ENCODE peak calls at places on chromosome 16, in eight cellular contexts. L, M, A, Y, T, G, X and J are unnamed samples.

GRCh38 chr16:2827481-2827790 is 2.7 kb upstream of the ZG16B start:
- DNase-seq in L (no peak), M (no peak), A (no peak), Y (no peak), T (no peak), G (no peak), X (no peak), J (no peak)

GRCh38 chr16:54342966-54343365 is 56.4 kb upstream of the IRX3 start:
- DNase-seq in L (no peak), M (no peak), A (no peak), Y (no peak), T (no peak), G (no peak), X (no peak), J (no peak)

GRCh38 chr16:15765880-15766279 is 90.9 kb downstream of the MYH11 start:
- DNase-seq in L (no peak), M (peak), A (peak), Y (no peak), T (no peak), G (peak), X (peak), J (peak)

GRCh38 chr16:70706948-70707465 is 21.2 kb upstream of the MTSS2 start:
- DNase-seq in L (no peak), M (peak), A (peak), Y (peak), T (no peak), G (no peak), X (no peak), J (no peak)

GRCh38 chr16:12337776-12338655 is 361.5 kb downstream of the SNX29 start:
- DNase-seq in L (no peak), M (no peak), A (no peak), Y (no peak), T (no peak), G (no peak), X (no peak), J (no peak)

GRCh38 chr16:81553080-81553813 is 108.6 kb downstream of the CMIP start:
- DNase-seq in L (no peak), M (no peak), A (no peak), Y (no peak), T (peak), G (no peak), X (no peak), J (no peak)

GRCh38 chr16:30361180-30361579 is 6.1 kb upstream of the CD2BP2 start:
- DNase-seq in L (no peak), M (no peak), A (no peak), Y (no peak), T (no peak), G (no peak), X (no peak), J (no peak)

GRCh38 chr16:10937068-10937859 is 5.0 kb downstream of the DEXI start:
- DNase-seq in L (no peak), M (no peak), A (no peak), Y (no peak), T (peak), G (no peak), X (no peak), J (no peak)

GRCh38 chr16:79110953-79111352 is 489.6 kb downstream of the MAF start:
- DNase-seq in L (no peak), M (no peak), A (no peak), Y (no peak), T (no peak), G (no peak), X (no peak), J (no peak)

GRCh38 chr16:359871-360697 is 7.6 kb upstream of the AXIN1 start:
- DNase-seq in L (no peak), M (no peak), A (no peak), Y (no peak), T (peak), G (peak), X (no peak), J (no peak)

DNA sequence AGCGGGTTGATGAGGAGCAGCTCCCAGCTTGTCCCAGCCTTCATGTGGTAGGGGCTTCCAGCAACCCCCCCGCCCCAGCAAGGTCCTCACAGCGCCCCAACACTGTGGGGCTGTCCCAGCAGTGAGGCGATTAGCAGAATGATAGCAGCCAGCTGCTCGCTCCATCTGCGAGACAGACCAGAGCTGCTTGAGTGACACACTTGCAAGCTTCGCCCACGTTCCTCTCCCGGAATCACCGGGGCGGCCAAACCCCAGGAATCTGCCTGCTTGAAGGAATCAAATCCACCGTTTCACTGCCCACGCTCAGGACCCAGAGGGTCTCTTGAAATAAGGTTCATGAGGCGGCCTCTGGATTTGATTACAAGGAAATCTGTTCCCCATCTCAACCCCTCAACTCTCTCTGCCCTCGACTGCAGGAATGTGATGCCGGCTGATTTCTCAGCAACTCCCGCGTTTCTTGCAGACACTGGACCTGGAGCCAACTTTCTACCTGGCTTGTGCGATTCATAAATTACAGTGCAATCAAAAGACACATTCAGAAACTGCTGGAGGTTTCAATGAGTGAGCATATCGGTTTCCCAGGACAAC is 356.0 kb downstream of the C16orf95 start:
- DNase-seq in L (no peak), M (peak), A (peak), Y (peak), T (no peak), G (no peak), X (no peak), J (no peak)
- H3K4me3 ChIP-seq in L (no peak), M (no peak), A (no peak), Y (no peak), T (no peak), G (no peak), X (no peak), J (no peak)

GRCh38 chr16:9089660-9090059 is 1.8 kb upstream of the HAPSTR1 start:
- DNase-seq in L (no peak), M (no peak), A (no peak), Y (no peak), T (no peak), G (no peak), X (no peak), J (no peak)
- H3K4me3 ChIP-seq in L (no peak), M (no peak), A (no peak), Y (no peak), T (no peak), G (peak), X (peak), J (no peak)

DNA sequence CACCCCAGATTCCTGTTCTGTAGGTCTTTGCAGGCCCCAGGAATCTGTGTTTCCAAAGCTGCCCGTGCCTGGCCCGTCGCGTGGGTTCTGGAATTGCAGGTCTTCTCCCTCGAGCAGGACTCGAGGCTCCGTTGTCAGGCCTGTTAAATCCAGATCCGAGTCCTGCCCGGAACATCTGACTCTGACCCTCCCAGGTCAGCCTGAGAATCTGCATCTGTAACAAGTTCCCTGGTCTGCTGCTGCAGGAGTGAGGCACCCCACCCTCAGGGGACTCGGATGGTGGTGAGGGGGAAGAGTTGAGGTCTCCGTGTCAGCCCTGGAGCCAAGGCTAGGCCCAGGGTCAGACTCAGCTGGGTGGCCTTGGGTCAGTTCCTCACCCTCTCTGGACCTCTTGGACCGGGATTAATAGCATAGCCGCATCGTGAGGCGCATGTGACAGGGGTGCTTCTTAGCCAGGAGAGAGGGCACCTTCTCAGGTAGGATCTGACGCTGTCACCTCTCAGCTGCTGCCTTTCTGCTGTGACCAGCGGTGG is 8.8 kb downstream of the SPIRE2 start:
- DNase-seq in L (no peak), M (no peak), A (no peak), Y (no peak), T (no peak), G (no peak), X (no peak), J (no peak)
- H3K4me3 ChIP-seq in L (peak), M (no peak), A (no peak), Y (no peak), T (peak), G (no peak), X (no peak), J (no peak)

DNA sequence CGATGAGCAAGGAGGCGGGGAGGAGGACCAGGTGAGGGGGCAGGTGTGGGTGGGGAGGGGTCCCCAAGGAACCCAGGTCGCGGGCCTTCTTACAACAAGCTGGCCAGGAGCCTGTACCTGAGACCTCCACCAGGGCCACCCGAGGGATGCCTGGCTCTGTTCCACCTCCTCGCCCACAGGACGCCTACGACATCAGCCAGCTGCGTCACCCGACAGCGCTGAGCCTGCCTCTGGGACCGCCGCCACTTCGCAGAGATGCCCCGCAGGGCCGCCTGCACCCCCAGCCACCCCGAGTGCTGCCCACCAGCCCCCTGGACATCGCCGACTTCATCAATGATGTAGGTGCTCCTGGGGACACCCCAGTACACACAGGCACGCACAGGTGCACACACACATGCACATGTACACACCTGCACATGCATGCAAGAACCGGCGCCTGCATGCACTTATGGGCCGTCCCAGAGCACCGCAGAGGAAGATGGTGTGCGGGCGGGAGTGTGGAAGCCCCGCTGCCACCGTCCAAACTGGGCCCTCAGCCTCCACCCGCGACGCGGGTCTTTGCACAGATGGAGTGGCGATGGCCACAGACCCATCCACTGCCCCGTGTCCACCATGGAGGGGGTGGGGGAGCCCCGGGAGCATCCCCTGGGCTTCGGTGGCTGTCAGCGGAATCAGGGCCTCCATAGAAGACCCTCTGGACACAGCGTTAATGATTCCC is 6.6 kb downstream of the SLC22A31 start:
- DNase-seq in L (no peak), M (no peak), A (no peak), Y (no peak), T (peak), G (peak), X (no peak), J (no peak)
- H3K4me3 ChIP-seq in L (no peak), M (no peak), A (peak), Y (peak), T (no peak), G (no peak), X (no peak), J (no peak)

GRCh38 chr16:47073223-47074155 is 70.3 kb downstream of the NETO2 start:
- DNase-seq in L (no peak), M (no peak), A (no peak), Y (no peak), T (no peak), G (no peak), X (peak), J (no peak)
- H3K4me3 ChIP-seq in L (no peak), M (no peak), A (no peak), Y (no peak), T (no peak), G (no peak), X (no peak), J (no peak)

GRCh38 chr16:31714899-31715504 is 158.6 kb upstream of the ZNF267 start:
- DNase-seq in L (no peak), M (peak), A (no peak), Y (no peak), T (no peak), G (no peak), X (no peak), J (no peak)

GRCh38 chr16:31713945-31714898 is 159.4 kb upstream of the ZNF267 start:
- DNase-seq in L (no peak), M (peak), A (no peak), Y (no peak), T (no peak), G (peak), X (no peak), J (no peak)

GRCh38 chr16:31711344-31711845 is 162.2 kb upstream of the ZNF267 start:
- DNase-seq in L (no peak), M (no peak), A (no peak), Y (no peak), T (no peak), G (no peak), X (no peak), J (no peak)

GRCh38 chr16:31712064-31712540 is 161.5 kb upstream of the ZNF267 start:
- DNase-seq in L (no peak), M (no peak), A (no peak), Y (no peak), T (no peak), G (no peak), X (no peak), J (no peak)

GRCh38 chr16:31713071-31713944 is 160.3 kb upstream of the ZNF267 start:
- DNase-seq in L (peak), M (peak), A (peak), Y (peak), T (peak), G (peak), X (peak), J (peak)
- H3K4me3 ChIP-seq in L (peak), M (peak), A (peak), Y (peak), T (peak), G (peak), X (peak), J (peak)